ENCODE peak calls at places on chromosomes 3 and 15, in five cellular contexts. W, H, Q, A and V are unnamed samples.

GRCh38 chr15:52037889-52038505 is 19.0 kb downstream of the MAPK6 start:
- DNase-seq in Q (no peak), W (peak), H (no peak), A (no peak), V (no peak)

GRCh38 chr3:145519598-145520078 is 641.3 kb downstream of the PLOD2 start:
- DNase-seq in A (no peak), H (no peak), W (no peak), Q (no peak), V (no peak)

GRCh38 chr3:170178631-170179030 is 2.9 kb downstream of the PHC3 start:
- DNase-seq in A (no peak), H (no peak), Q (no peak), W (no peak), V (no peak)

GRCh38 chr3:159128628-159129027 is 326.8 kb downstream of the MFSD1 start:
- DNase-seq in W (peak), A (peak), H (no peak), Q (no peak), V (no peak)

GRCh38 chr3:10335190-10335738 is 14.4 kb upstream of the SEC13 start:
- DNase-seq in A (no peak), Q (no peak), W (no peak), H (no peak), V (no peak)

GRCh38 chr15:25812073-25812472 is 51.1 kb downstream of the ATP10A start:
- DNase-seq in Q (no peak), H (no peak), A (no peak), W (no peak), V (no peak)

GRCh38 chr3:194225988-194226663 is 90.2 kb downstream of the HES1 start:
- DNase-seq in Q (no peak), W (peak), A (peak), H (no peak), V (no peak)

GRCh38 chr15:69593981-69594966 is 141.7 kb downstream of the RPLP1 start:
- DNase-seq in A (peak), H (peak), Q (no peak), W (peak), V (no peak)

GRCh38 chr15:41806291-41807181 is 21.4 kb upstream of the JMJD7 start:
- DNase-seq in H (no peak), W (no peak), Q (no peak), A (no peak), V (no peak)

GRCh38 chr3:104411760-104412159 is 954.9 kb upstream of the ALCAM start:
- DNase-seq in Q (no peak), A (no peak), W (no peak), H (no peak), V (no peak)

GRCh38 chr3:55488398-55489055 is 1.4 kb upstream of the WNT5A start:
- DNase-seq in A (peak), H (peak), Q (peak), W (peak), V (peak)

GRCh38 chr3:119891944-119892721 is 110.2 kb downstream of the NR1I2 start:
- DNase-seq in Q (peak), A (peak), W (peak), H (peak), V (peak)

GRCh38 chr3:131218196-131218595 is 163.4 kb upstream of the NUDT16 start:
- DNase-seq in W (peak), H (no peak), A (peak), Q (no peak), V (no peak)

GRCh38 chr3:102156426-102156825 is 278.4 kb upstream of the ZPLD1 start:
- DNase-seq in A (peak), H (no peak), Q (no peak), W (peak), V (no peak)

GRCh38 chr15:78341057-78341763 is 1.1 kb downstream of the CRABP1 start:
- DNase-seq in Q (no peak), H (no peak), W (no peak), A (no peak), V (peak)

GRCh38 chr3:28824316-28824715 is 456.6 kb upstream of the RBMS3 start:
- DNase-seq in Q (no peak), A (no peak), H (no peak), W (no peak), V (no peak)

DNA sequence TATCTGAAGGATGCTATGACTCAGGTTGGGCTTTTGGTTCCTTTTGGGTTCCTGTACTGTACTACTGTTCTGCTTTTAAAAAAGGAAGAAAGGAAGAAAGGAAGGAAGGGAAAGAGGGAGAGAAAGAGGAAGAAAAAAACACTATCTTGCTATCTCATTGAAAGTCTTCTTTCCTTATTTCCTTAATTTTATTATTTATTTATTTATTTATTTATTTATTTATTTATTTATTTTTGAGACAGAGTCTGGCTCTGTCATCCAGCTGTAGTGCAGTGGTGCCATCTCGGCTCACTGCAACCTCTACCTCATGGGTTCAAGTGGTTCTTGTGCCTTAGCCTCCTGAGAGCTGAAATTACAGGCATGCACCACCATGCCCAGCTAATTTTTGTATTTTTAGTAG is 198.9 kb upstream of the SOX2 start:
- DNase-seq in H (no peak), Q (no peak), W (no peak), A (no peak), V (no peak)
- TF ChIP-seq CTCF in H (no peak), Q (no peak), W (no peak), A (no peak), V (no peak)

GRCh38 chr3:46316258-46316657 is 37.7 kb upstream of the CCR2 start:
- DNase-seq in H (no peak), A (no peak), W (no peak), Q (no peak), V (no peak)
- TF ChIP-seq CTCF in H (no peak), A (no peak), W (no peak), Q (no peak), V (no peak)

GRCh38 chr15:100602064-100602821 is at the start of the genes ASB7 and LINS1:
- DNase-seq in H (peak), A (peak), Q (peak), W (peak), V (peak)
- TF ChIP-seq CTCF in H (no peak), A (no peak), Q (no peak), W (no peak), V (no peak)

GRCh38 chr3:196569003-196569516 is 600 bp downstream of the FBXO45 start:
- DNase-seq in A (peak), H (peak), Q (peak), W (peak), V (no peak)
- TF ChIP-seq CTCF in A (no peak), H (no peak), Q (no peak), W (no peak), V (no peak)

GRCh38 chr15:68367992-68368391 is 64.0 kb downstream of the ITGA11 start:
- DNase-seq in A (no peak), H (no peak), Q (no peak), W (no peak), V (no peak)
- TF ChIP-seq CTCF in A (no peak), H (no peak), Q (no peak), W (no peak), V (no peak)

GRCh38 chr3:31364711-31365110 is 168.0 kb upstream of the STT3B start:
- DNase-seq in W (peak), H (no peak), A (peak), Q (no peak), V (no peak)
- TF ChIP-seq CTCF in W (peak), H (no peak), A (no peak), Q (no peak), V (no peak)

GRCh38 chr3:98617841-98618240 is 24.4 kb upstream of the CPOX start:
- DNase-seq in W (no peak), H (no peak), Q (no peak), A (no peak), V (no peak)

GRCh38 chr3:98608029-98608428 is 14.6 kb upstream of the CPOX start:
- DNase-seq in W (no peak), Q (no peak), H (no peak), A (no peak), V (no peak)

GRCh38 chr3:98613616-98614015 is 20.2 kb upstream of the CPOX start:
- DNase-seq in H (no peak), A (peak), Q (no peak), W (no peak), V (no peak)

GRCh38 chr3:98612996-98613517 is 19.6 kb upstream of the CPOX start:
- DNase-seq in W (no peak), H (no peak), Q (no peak), A (no peak), V (no peak)

GRCh38 chr3:98612587-98612986 is 19.2 kb upstream of the CPOX start:
- DNase-seq in H (no peak), W (no peak), Q (no peak), A (no peak), V (no peak)
- TF ChIP-seq CTCF in H (no peak), W (peak), Q (peak), A (no peak), V (no peak)

DNA sequence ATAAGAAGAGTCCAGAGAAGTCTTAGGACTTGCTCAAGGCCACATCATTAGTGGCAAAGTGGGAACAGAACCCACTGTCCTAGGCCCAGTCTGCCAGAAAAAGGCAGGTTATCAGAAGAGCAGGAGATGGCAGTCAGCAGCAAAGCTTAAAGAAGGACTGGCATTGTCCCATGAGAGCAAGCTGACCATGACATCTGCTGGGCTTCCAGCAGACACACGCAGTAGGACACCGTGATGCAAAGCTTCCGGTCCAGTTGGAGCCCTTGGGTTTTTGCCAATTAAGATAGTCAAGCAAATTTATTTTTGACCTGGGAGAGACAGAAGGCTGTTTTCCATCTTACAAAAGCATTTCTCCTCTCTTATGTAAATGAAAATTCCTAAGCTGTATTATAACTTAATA is 42.1 kb downstream of the ZBTB38 start:
- DNase-seq in Q (no peak), H (no peak), A (peak), W (peak), V (no peak)
- TF ChIP-seq CTCF in Q (no peak), H (no peak), A (no peak), W (no peak), V (no peak)

GRCh38 chr3:126733061-126733430 is 29.0 kb downstream of the CHCHD6 start:
- DNase-seq in Q (no peak), W (no peak), A (no peak), H (no peak), V (no peak)

GRCh38 chr3:126742057-126742456 is 38.0 kb downstream of the CHCHD6 start:
- DNase-seq in Q (no peak), A (no peak), H (no peak), W (no peak), V (no peak)

GRCh38 chr3:126734324-126734723 is 30.3 kb downstream of the CHCHD6 start:
- DNase-seq in W (no peak), Q (no peak), A (no peak), H (no peak), V (no peak)

GRCh38 chr3:126732281-126733060 is 28.4 kb downstream of the CHCHD6 start:
- DNase-seq in W (no peak), Q (no peak), H (no peak), A (no peak), V (no peak)

GRCh38 chr3:126737527-126737926 is 33.5 kb downstream of the CHCHD6 start:
- DNase-seq in H (no peak), A (no peak), Q (no peak), W (no peak), V (no peak)
- TF ChIP-seq CTCF in H (no peak), A (no peak), Q (no peak), W (peak), V (peak)

GRCh38 chr3:77041756-77042155 is 1.9 kb downstream of the ROBO2 start:
- DNase-seq in A (no peak), Q (no peak), H (no peak), W (no peak), V (no peak)

GRCh38 chr3:77041156-77041696 is 1.3 kb downstream of the ROBO2 start:
- DNase-seq in H (no peak), W (no peak), A (no peak), Q (no peak), V (no peak)

GRCh38 chr3:77039606-77040553 is at the start of gene ROBO2:
- DNase-seq in H (peak), W (no peak), A (peak), Q (peak), V (peak)

GRCh38 chr3:77038928-77039605 is 832 bp upstream of the ROBO2 start:
- DNase-seq in H (no peak), A (peak), W (peak), Q (no peak), V (no peak)

GRCh38 chr3:77038468-77038927 is 1.4 kb upstream of the ROBO2 start:
- DNase-seq in H (peak), W (peak), A (peak), Q (peak), V (peak)
- TF ChIP-seq CTCF in H (peak), W (peak), A (peak), Q (peak), V (peak)